ENCODE peak calls at places on chromosome 10, in five cellular contexts. One of them, this sample, is unnamed.
A peak's percentile ranks its signal among the peaks of the same experiment; 100 is the strongest.

GRCh38 chr10:86377797-86378146 is 11.2 kb upstream of the GRID1 start:
- DNase-seq in H7: peak; percentile 25
- DNase-seq in fibroblast of mammary gland: no peak
- DNase-seq in GM20000: no peak
- DNase-seq in Panc1: no peak
- DNase-seq in this sample: no peak

GRCh38 chr10:79316671-79317431 is 30.4 kb upstream of the PPIF start:
- DNase-seq in H7: peak; percentile 64
- DNase-seq in fibroblast of mammary gland: no peak
- DNase-seq in GM20000: peak; percentile 70
- DNase-seq in Panc1: no peak
- DNase-seq in this sample: peak; percentile 62

GRCh38 chr10:73168486-73168844 is 546 bp downstream of the FAM149B1 start:
- DNase-seq in H7: no peak
- DNase-seq in fibroblast of mammary gland: no peak
- DNase-seq in GM20000: no peak
- DNase-seq in Panc1: peak; percentile 10
- DNase-seq in this sample: no peak

GRCh38 chr10:79063071-79063491 is 5.7 kb upstream of the ZMIZ1 start:
- DNase-seq in H7: no peak
- DNase-seq in fibroblast of mammary gland: no peak
- DNase-seq in GM20000: no peak
- DNase-seq in Panc1: no peak
- DNase-seq in this sample: no peak

GRCh38 chr10:28879875-28880381 is 202.6 kb downstream of the BAMBI start:
- DNase-seq in H7: no peak
- DNase-seq in fibroblast of mammary gland: no peak
- DNase-seq in GM20000: no peak
- DNase-seq in Panc1: no peak
- DNase-seq in this sample: no peak

GRCh38 chr10:62763155-62763554 is 41.4 kb upstream of the ADO start:
- DNase-seq in H7: no peak
- DNase-seq in fibroblast of mammary gland: no peak
- DNase-seq in GM20000: no peak
- DNase-seq in Panc1: no peak
- DNase-seq in this sample: no peak

GRCh38 chr10:110530131-110530831 is 32.6 kb downstream of the DUSP5 start:
- DNase-seq in H7: peak; percentile 92
- DNase-seq in fibroblast of mammary gland: peak; percentile 73
- DNase-seq in GM20000: no peak
- DNase-seq in Panc1: no peak
- DNase-seq in this sample: no peak

GRCh38 chr10:119041332-119041731 is 11.8 kb downstream of the NANOS1 start:
- DNase-seq in H7: no peak
- DNase-seq in fibroblast of mammary gland: no peak
- DNase-seq in GM20000: no peak
- DNase-seq in Panc1: no peak
- DNase-seq in this sample: no peak

GRCh38 chr10:62831346-62831745 is 15.2 kb upstream of the EGR2 start:
- DNase-seq in H7: no peak
- DNase-seq in fibroblast of mammary gland: peak; percentile 79
- DNase-seq in GM20000: no peak
- DNase-seq in Panc1: no peak
- DNase-seq in this sample: no peak

GRCh38 chr10:11663763-11664555 is 52.5 kb upstream of the USP6NL start:
- DNase-seq in H7: no peak
- DNase-seq in fibroblast of mammary gland: no peak
- DNase-seq in GM20000: peak; percentile 38
- DNase-seq in Panc1: no peak
- DNase-seq in this sample: peak; percentile 61

GRCh38 chr10:42996588-42996987 is 80.3 kb upstream of the RET start:
- DNase-seq in H7: peak; percentile 22
- DNase-seq in fibroblast of mammary gland: no peak
- DNase-seq in GM20000: no peak
- DNase-seq in Panc1: no peak
- DNase-seq in this sample: no peak

GRCh38 chr10:128091636-128092210 is 34.5 kb downstream of the MKI67 start:
- DNase-seq in H7: peak; percentile 81
- DNase-seq in fibroblast of mammary gland: no peak
- DNase-seq in GM20000: no peak
- DNase-seq in Panc1: no peak
- DNase-seq in this sample: no peak

GRCh38 chr10:48751730-48752129 is 67.1 kb downstream of the WDFY4 start:
- DNase-seq in H7: no peak
- DNase-seq in fibroblast of mammary gland: no peak
- DNase-seq in GM20000: no peak
- DNase-seq in Panc1: no peak
- DNase-seq in this sample: no peak

This sample was measured in GM13977.